ENCODE peak calls at places on chromosomes 5 and 9, in five cellular contexts. K is T-helper 2 cell treated with Interferon-gamma antibody and Interleukin-4, amounts not matched to agents 5 μg/mL and 100 μg/mL, for 36 hours; B is NCI-H1092 treated with DMSO at 0.1 percent for 48 hours; C is fibroblast of mammary gland; R is germinal center. M is an unnamed sample.

GRCh38 chr5:76271836-76272235 is 131.2 kb upstream of the IQGAP2 start:
- DNase-seq in K (no peak), R (no peak), C (no peak), B (no peak), M (no peak)

GRCh38 chr5:58505502-58505901 is 14.3 kb downstream of the GAPT start:
- DNase-seq in B (no peak), R (no peak), K (no peak), C (no peak), M (no peak)

GRCh38 chr5:74949976-74950375 is 83.8 kb upstream of the FAM169A start:
- DNase-seq in R (no peak), C (peak; percentile 45), K (no peak), B (no peak), M (no peak)

GRCh38 chr5:139461698-139462097 is 845 bp downstream of the ECSCR start:
- DNase-seq in B (no peak), C (peak; percentile 69), K (no peak), R (no peak), M (no peak)

GRCh38 chr5:156824800-156825199 is 25.3 kb upstream of the PPP1R2B start:
- DNase-seq in K (no peak), C (peak; percentile 59), B (peak; percentile 26), R (no peak), M (peak; percentile 57)

GRCh38 chr5:81698806-81699205 is 52.1 kb downstream of the SSBP2 start:
- DNase-seq in R (no peak), B (no peak), C (no peak), K (no peak), M (no peak)

GRCh38 chr5:143573568-143574170 is 170.2 kb upstream of the NR3C1 start:
- DNase-seq in K (no peak), B (no peak), C (no peak), R (peak; percentile 12), M (no peak)

GRCh38 chr5:10581867-10582511 is 18.1 kb downstream of the ANKRD33B start:
- DNase-seq in R (no peak), B (no peak), C (no peak), K (no peak), M (no peak)

GRCh38 chr9:136806631-136807201 is 1.0 kb upstream of the RABL6 start:
- DNase-seq in C (no peak), R (no peak), K (no peak), B (no peak), M (no peak)

GRCh38 chr9:91426123-91426745 is 2.6 kb upstream of the NFIL3 start:
- DNase-seq in R (peak; percentile 56), C (peak; percentile 82), K (no peak), B (peak; percentile 33), M (peak; percentile 22)

GRCh38 chr5:9507974-9508373 is 37.9 kb downstream of the SEMA5A start:
- DNase-seq in B (no peak), K (no peak), R (no peak), C (peak; percentile 75), M (no peak)

GRCh38 chr5:151063136-151063544 is 17.7 kb downstream of the TNIP1 start:
- DNase-seq in B (no peak), C (peak; percentile 87), R (no peak), K (no peak), M (no peak)

GRCh38 chr5:36371366-36371765 is 69.7 kb upstream of the RANBP3L start:
- DNase-seq in B (no peak), K (no peak), R (no peak), C (no peak), M (peak; percentile 42)

GRCh38 chr5:143696920-143697319 is 115.0 kb upstream of the HMHB1 start:
- DNase-seq in R (no peak), C (no peak), K (no peak), B (no peak), M (no peak)

GRCh38 chr9:16551692-16552091 is 318.8 kb downstream of the BNC2 start:
- DNase-seq in R (no peak), B (no peak), C (no peak), K (no peak), M (no peak)

GRCh38 chr5:26009742-26010141 is 1028.6 kb downstream of the CDH9 start:
- DNase-seq in K (no peak), B (no peak), C (no peak), R (no peak), M (peak; percentile 5)

GRCh38 chr9:21684231-21684630 is 118.2 kb upstream of the MTAP start:
- DNase-seq in R (no peak), B (no peak), C (no peak), K (no peak), M (no peak)

GRCh38 chr9:71685394-71685793 is 82.9 kb downstream of the CEMIP2 start:
- DNase-seq in K (peak; percentile 51), C (no peak), B (no peak), R (no peak), M (no peak)

GRCh38 chr9:132637351-132637750 is 32.4 kb downstream of the DDX31 start:
- DNase-seq in K (no peak), B (peak; percentile 98), C (no peak), R (no peak), M (peak; percentile 77)

GRCh38 chr5:78597858-78598415 is 50.6 kb downstream of the LHFPL2 start:
- DNase-seq in K (no peak), C (peak; percentile 78), B (no peak), R (no peak), M (no peak)

GRCh38 chr5:14190194-14191164 is 47.3 kb downstream of the TRIO start:
- DNase-seq in C (peak; percentile 99), R (no peak), K (no peak), B (no peak), M (peak; percentile 64)

GRCh38 chr5:145811834-145812625 is 23.1 kb downstream of the PRELID2 start:
- DNase-seq in C (peak; percentile 53), K (no peak), R (no peak), B (peak; percentile 34), M (no peak)

GRCh38 chr9:109467936-109468335 is 30.2 kb downstream of the PTPN3 start:
- DNase-seq in C (no peak), K (peak; percentile 24), B (no peak), R (no peak), M (no peak)

GRCh38 chr9:16106211-16106610 is 553.4 kb downstream of the CCDC171 start:
- DNase-seq in B (no peak), R (no peak), K (no peak), C (no peak), M (no peak)

GRCh38 chr5:163661358-163661757 is 155.9 kb downstream of the MAT2B start:
- DNase-seq in R (no peak), B (no peak), K (no peak), C (no peak), M (no peak)

GRCh38 chr9:126449725-126450443 is 123.3 kb downstream of the MVB12B start:
- DNase-seq in C (no peak), K (no peak), B (no peak), R (no peak), M (no peak)

GRCh38 chr5:94811341-94811740 is 192.9 kb downstream of the SLF1 start:
- DNase-seq in B (no peak), R (no peak), K (no peak), C (no peak), M (no peak)

GRCh38 chr5:125140855-125141254 is 394.4 kb upstream of the ZNF608 start:
- DNase-seq in B (peak; percentile 19), K (no peak), R (no peak), C (peak; percentile 88), M (no peak)

GRCh38 chr9:84773023-84773422 is 103.5 kb downstream of the NTRK2 start:
- DNase-seq in C (no peak), B (no peak), K (no peak), R (no peak), M (no peak)

GRCh38 chr9:134391319-134392231 is 65.3 kb downstream of the RXRA start:
- DNase-seq in R (peak; percentile 43), C (no peak), K (peak; percentile 87), B (no peak), M (no peak)

GRCh38 chr9:21434202-21435014 is 5.8 kb upstream of the IFNA1 start:
- DNase-seq in R (peak; percentile 14), B (peak; percentile 45), C (peak; percentile 81), K (no peak), M (peak; percentile 55)

GRCh38 chr5:36414869-36415282 is 113.2 kb upstream of the RANBP3L start:
- DNase-seq in B (no peak), K (no peak), R (no peak), C (peak; percentile 74), M (peak; percentile 57)

GRCh38 chr5:111135946-111136345 is 43.8 kb downstream of the WDR36 start:
- DNase-seq in R (no peak), B (no peak), K (no peak), C (peak; percentile 85), M (no peak)

GRCh38 chr5:171386861-171387254 is 791 bp upstream of the NPM1 start:
- DNase-seq in B (no peak), C (no peak), K (no peak), R (no peak), M (no peak)

GRCh38 chr5:145981612-145982571 is 45.5 kb downstream of the SH3RF2 start:
- DNase-seq in K (no peak), R (no peak), C (no peak), B (no peak), M (no peak)

GRCh38 chr9:33155393-33155792 is 11.7 kb downstream of the B4GALT1 start:
- DNase-seq in K (no peak), C (no peak), B (no peak), R (no peak), M (no peak)

GRCh38 chr5:36724429-36725332 is 118.3 kb downstream of the SLC1A3 start:
- DNase-seq in C (peak; percentile 5), K (peak; percentile 32), R (peak; percentile 92), B (no peak), M (no peak)

GRCh38 chr9:130182090-130182909 is 10.1 kb downstream of the NCS1 start:
- DNase-seq in R (no peak), B (no peak), K (no peak), C (no peak), M (no peak)

GRCh38 chr9:128617943-128618342 is 38.7 kb downstream of the DYNC2I2 start:
- DNase-seq in R (no peak), B (no peak), C (no peak), K (no peak), M (no peak)